ENCODE peak calls at places on chromosome 10, in four cellular contexts. Y is HFFc6, O is IMR-90, P is B cell. N is an unnamed sample.

GRCh38 chr10:35575640-35576039 is 29.5 kb upstream of the GJD4 start:
- DNase-seq in Y (no peak), O (no peak), P (no peak), N (no peak)

GRCh38 chr10:50992356-50992866 is 81.9 kb upstream of the PRKG1 start:
- DNase-seq in Y (no peak), P (no peak), O (peak), N (peak)

GRCh38 chr10:100823194-100823593 is 77.8 kb downstream of the PAX2 start:
- DNase-seq in P (no peak), Y (no peak), O (no peak), N (no peak)

GRCh38 chr10:71975891-71976725 is 11.9 kb downstream of the CHST3 start:
- DNase-seq in P (no peak), O (peak), Y (peak), N (peak)

GRCh38 chr10:568848-569247 is 120.6 kb downstream of the DIP2C start:
- DNase-seq in O (no peak), Y (no peak), P (peak), N (no peak)

GRCh38 chr10:11743461-11744338 is 1.5 kb downstream of the ECHDC3 start:
- DNase-seq in P (no peak), Y (no peak), O (no peak), N (no peak)

GRCh38 chr10:119759832-119760231 is 34.0 kb downstream of the INPP5F start:
- DNase-seq in O (peak), P (no peak), Y (peak), N (no peak)

GRCh38 chr10:130958981-130959751 is 352.4 kb downstream of the TCERG1L start:
- DNase-seq in O (no peak), P (no peak), Y (no peak), N (no peak)

GRCh38 chr10:92240289-92241157 is 50.4 kb downstream of the CPEB3 start:
- DNase-seq in O (peak), Y (peak), P (peak), N (peak)

GRCh38 chr10:29374162-29374561 is 85.3 kb downstream of the LYZL1 start:
- DNase-seq in P (no peak), Y (no peak), O (no peak), N (no peak)

GRCh38 chr10:24974978-24975377 is 22.6 kb upstream of the PRTFDC1 start:
- DNase-seq in P (no peak), Y (peak), O (peak), N (peak)

GRCh38 chr10:7998831-7999230 is 55.7 kb upstream of the GATA3 start:
- DNase-seq in O (no peak), P (no peak), Y (no peak), N (no peak)

GRCh38 chr10:71587941-71588573 is 131.5 kb downstream of the C10orf105 start:
- DNase-seq in Y (no peak), O (no peak), P (no peak), N (no peak)

GRCh38 chr10:72030762-72031543 is 57.4 kb downstream of the SPOCK2 start:
- DNase-seq in Y (no peak), P (no peak), O (no peak), N (peak)

GRCh38 chr10:784377-784758 is 94.9 kb upstream of the DIP2C start:
- DNase-seq in P (no peak), Y (no peak), O (no peak), N (no peak)

GRCh38 chr10:79221110-79222051 is 125.9 kb upstream of the PPIF start:
- DNase-seq in Y (peak), P (no peak), O (peak), N (peak)

GRCh38 chr10:79102056-79102874 is 33.5 kb downstream of the ZMIZ1 start:
- DNase-seq in O (peak), Y (no peak), P (no peak), N (peak)

GRCh38 chr10:28631896-28632596 is 45.3 kb upstream of the BAMBI start:
- DNase-seq in P (no peak), O (peak), Y (no peak), N (peak)

GRCh38 chr10:102133373-102134195 is 744 bp downstream of the PPRC1 start:
- DNase-seq in P (no peak), O (peak), Y (peak), N (peak)

GRCh38 chr10:86359111-86359510 is 7.5 kb downstream of the GRID1 start:
- DNase-seq in P (no peak), O (no peak), Y (no peak), N (no peak)

GRCh38 chr10:106506509-106507265 is 657.8 kb downstream of the SORCS1 start:
- DNase-seq in Y (peak), O (peak), P (no peak), N (peak)

GRCh38 chr10:110330675-110331074 is 26.0 kb upstream of the SMNDC1 start:
- DNase-seq in O (no peak), P (no peak), Y (no peak), N (no peak)

GRCh38 chr10:80921032-80921431 is 383.3 kb downstream of the SH2D4B start:
- DNase-seq in Y (no peak), O (no peak), P (no peak), N (no peak)

GRCh38 chr10:92801978-92802872 is 46.1 kb upstream of the EXOC6 start:
- DNase-seq in Y (no peak), P (no peak), O (no peak), N (no peak)

GRCh38 chr10:76432274-76433012 is 1001.0 kb downstream of the LRMDA start:
- DNase-seq in Y (peak), O (peak), P (no peak), N (peak)

GRCh38 chr10:71651953-71652352 is 67.6 kb downstream of the C10orf105 start:
- DNase-seq in O (no peak), P (no peak), Y (no peak), N (no peak)

GRCh38 chr10:20146004-20146403 is 329.8 kb downstream of the PLXDC2 start:
- DNase-seq in O (no peak), Y (no peak), P (no peak), N (no peak)

GRCh38 chr10:70492786-70493659 is 14.5 kb downstream of the PALD1 start:
- DNase-seq in P (peak), O (peak), Y (no peak), N (no peak)

GRCh38 chr10:11298116-11298515 is 280.4 kb downstream of the CELF2 start:
- DNase-seq in O (no peak), Y (no peak), P (no peak), N (peak)

GRCh38 chr10:123309740-123310139 is 155.5 kb downstream of the BUB3 start:
- DNase-seq in Y (no peak), O (no peak), P (no peak), N (no peak)

GRCh38 chr10:96890172-96890513 is 58.0 kb downstream of the LCOR start:
- DNase-seq in P (no peak), O (no peak), Y (no peak), N (no peak)

GRCh38 chr10:77989081-77989724 is 40.1 kb downstream of the POLR3A start:
- DNase-seq in P (no peak), O (peak), Y (no peak), N (peak)

GRCh38 chr10:43105793-43106158 is 28.9 kb downstream of the RET start:
- DNase-seq in O (no peak), Y (no peak), P (no peak), N (no peak)
- TF ChIP-seq CTCF in O (no peak), Y (peak), P (peak), N (no peak)

GRCh38 chr10:13351340-13351915 is 3.3 kb upstream of the SEPHS1 start:
- DNase-seq in P (no peak), Y (no peak), O (no peak), N (no peak)

GRCh38 chr10:13349776-13350274 is 1.7 kb upstream of the SEPHS1 start:
- DNase-seq in P (no peak), O (peak), Y (peak), N (peak)

GRCh38 chr10:13356392-13356791 is 8.3 kb upstream of the SEPHS1 start:
- DNase-seq in O (no peak), Y (no peak), P (no peak), N (no peak)

GRCh38 chr10:13354783-13355182 is 6.7 kb upstream of the SEPHS1 start:
- DNase-seq in Y (no peak), O (no peak), P (no peak), N (no peak)

DNA sequence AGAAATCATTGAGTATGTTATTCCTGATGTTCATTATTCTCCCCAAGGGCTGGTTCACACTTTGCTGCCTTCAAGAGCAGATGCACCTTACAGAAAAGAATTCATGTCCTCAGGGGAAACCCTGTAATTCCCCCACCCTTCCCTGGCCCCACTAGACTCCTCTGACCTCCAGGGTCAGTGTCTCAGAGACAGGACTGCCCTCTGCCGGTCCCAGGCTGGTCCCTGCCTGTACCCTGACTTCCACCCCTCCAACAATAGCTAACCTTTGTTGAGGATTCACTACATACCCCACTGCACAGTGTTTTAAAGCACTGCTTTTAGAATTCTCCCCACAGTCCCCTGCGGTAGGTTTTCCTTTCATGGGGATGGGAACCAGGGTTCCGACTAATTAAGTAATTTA is 4.4 kb upstream of the SEPHS1 start:
- DNase-seq in P (peak), O (no peak), Y (no peak), N (no peak)
- TF ChIP-seq CTCF in P (peak), O (no peak), Y (no peak), N (no peak)

GRCh38 chr10:67308912-67309311 is 383.1 kb downstream of the LRRTM3 start:
- DNase-seq in O (no peak), P (no peak), Y (no peak), N (no peak)

GRCh38 chr10:67302701-67303100 is 376.9 kb downstream of the LRRTM3 start:
- DNase-seq in O (no peak), Y (no peak), P (no peak), N (no peak)

DNA sequence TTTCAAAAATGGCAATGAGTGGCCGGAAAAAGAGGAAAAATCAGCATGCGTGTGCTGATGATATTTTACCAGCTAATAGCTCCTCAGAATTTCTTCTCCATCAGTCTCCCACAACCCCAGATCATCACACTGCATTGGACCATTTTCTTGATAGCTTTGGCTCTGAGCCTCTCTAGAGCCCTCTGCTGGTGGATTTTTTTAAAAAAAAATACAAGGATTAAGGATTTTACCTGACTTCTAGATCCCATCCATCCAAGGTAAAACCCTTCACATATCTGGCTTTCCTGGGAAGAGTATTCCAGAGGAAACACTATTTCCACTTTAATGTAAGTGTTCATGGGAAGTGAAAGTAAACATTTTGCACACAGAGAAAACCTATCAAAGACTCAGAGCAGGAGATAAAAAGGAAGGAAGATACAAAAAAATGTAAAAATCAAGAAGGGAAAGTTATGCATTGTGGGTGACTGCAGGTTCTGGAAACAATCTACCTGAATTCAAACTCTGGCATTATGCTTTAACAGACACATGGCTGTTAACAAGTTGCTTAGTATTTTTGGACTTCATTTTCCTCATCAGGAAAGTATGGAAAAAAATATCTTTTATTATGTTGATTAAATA is 380.9 kb downstream of the LRRTM3 start:
- DNase-seq in P (no peak), Y (no peak), O (peak), N (no peak)
- TF ChIP-seq CTCF in P (peak), Y (peak), O (peak), N (peak)

GRCh38 chr10:61903184-61903990 is 1.9 kb downstream of the ARID5B start:
- DNase-seq in Y (peak), P (peak), O (peak), N (peak)
- TF ChIP-seq CTCF in Y (peak), P (peak), O (peak), N (peak)

GRCh38 chr10:64430690-64431323 is 909.6 kb downstream of the REEP3 start:
- DNase-seq in P (no peak), Y (no peak), O (no peak), N (no peak)
- TF ChIP-seq CTCF in P (no peak), Y (no peak), O (no peak), N (no peak)

GRCh38 chr10:4515711-4516110 is 310.3 kb upstream of the AKR1E2 start:
- DNase-seq in O (no peak), P (no peak), Y (no peak), N (no peak)

GRCh38 chr10:4514445-4515108 is 311.4 kb upstream of the AKR1E2 start:
- DNase-seq in Y (no peak), O (no peak), P (peak), N (no peak)

GRCh38 chr10:4511559-4511958 is 314.4 kb upstream of the AKR1E2 start:
- DNase-seq in O (no peak), P (no peak), Y (no peak), N (peak)

GRCh38 chr10:4509405-4509804 is 316.6 kb upstream of the AKR1E2 start:
- DNase-seq in P (no peak), O (no peak), Y (no peak), N (no peak)

DNA sequence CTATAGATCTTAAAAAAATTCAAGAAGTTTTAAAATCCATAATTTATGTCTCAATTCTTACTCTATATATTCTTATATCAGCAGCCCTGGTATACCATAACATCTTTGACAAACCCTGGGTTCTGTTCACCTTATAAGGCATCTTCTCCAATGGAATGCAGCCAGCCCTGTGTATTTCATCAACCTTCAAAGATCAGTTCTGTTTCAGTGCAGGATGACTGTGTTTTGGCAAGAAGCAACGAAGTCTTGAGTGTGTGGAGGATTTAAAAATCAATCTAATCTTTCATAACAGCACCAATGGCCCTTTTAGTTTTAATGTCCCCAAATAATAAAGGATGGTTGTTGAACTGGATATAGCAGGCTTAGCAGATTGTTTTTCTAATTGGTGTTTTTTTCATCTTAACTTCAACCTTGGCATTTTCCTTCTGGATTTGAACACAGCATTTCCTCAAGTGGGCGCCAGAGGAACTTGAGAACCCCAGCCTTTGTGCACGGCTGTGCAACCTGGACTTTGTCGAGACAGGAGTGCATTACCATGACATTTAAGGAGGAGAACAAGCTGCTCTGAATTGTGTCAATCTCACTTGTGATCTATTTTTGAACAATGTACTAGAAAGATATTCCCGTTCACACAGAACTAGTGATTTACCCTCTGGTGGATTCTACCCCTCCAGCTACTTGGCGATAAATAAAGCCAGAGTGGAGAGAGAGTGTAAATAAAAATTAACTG is 313.3 kb upstream of the AKR1E2 start:
- DNase-seq in O (peak), Y (peak), P (no peak), N (peak)
- TF ChIP-seq CTCF in O (peak), Y (peak), P (no peak), N (peak)

GRCh38 chr10:64977912-64978311 is 1456.7 kb downstream of the REEP3 start:
- DNase-seq in O (no peak), Y (no peak), P (no peak), N (no peak)
- TF ChIP-seq CTCF in O (no peak), Y (peak), P (no peak), N (no peak)

GRCh38 chr10:127196227-127196954 is at the start of gene INSYN2A:
- DNase-seq in P (no peak), O (peak), Y (peak), N (peak)

GRCh38 chr10:127198721-127199120 is 2.3 kb upstream of the INSYN2A start:
- DNase-seq in O (no peak), Y (no peak), P (no peak), N (no peak)

GRCh38 chr10:127196955-127197432 is 603 bp upstream of the INSYN2A start:
- DNase-seq in Y (no peak), O (no peak), P (no peak), N (no peak)

GRCh38 chr10:127200646-127201045 is 4.3 kb upstream of the INSYN2A start:
- DNase-seq in P (no peak), Y (no peak), O (no peak), N (no peak)

GRCh38 chr10:127198307-127198706 is 1.9 kb upstream of the INSYN2A start:
- DNase-seq in P (no peak), Y (no peak), O (no peak), N (no peak)
- TF ChIP-seq CTCF in P (no peak), Y (peak), O (peak), N (no peak)

GRCh38 chr10:114002422-114002821 is 41.2 kb upstream of the ADRB1 start:
- DNase-seq in Y (no peak), P (no peak), O (no peak), N (no peak)
- TF ChIP-seq CTCF in Y (peak), P (no peak), O (no peak), N (no peak)

DNA sequence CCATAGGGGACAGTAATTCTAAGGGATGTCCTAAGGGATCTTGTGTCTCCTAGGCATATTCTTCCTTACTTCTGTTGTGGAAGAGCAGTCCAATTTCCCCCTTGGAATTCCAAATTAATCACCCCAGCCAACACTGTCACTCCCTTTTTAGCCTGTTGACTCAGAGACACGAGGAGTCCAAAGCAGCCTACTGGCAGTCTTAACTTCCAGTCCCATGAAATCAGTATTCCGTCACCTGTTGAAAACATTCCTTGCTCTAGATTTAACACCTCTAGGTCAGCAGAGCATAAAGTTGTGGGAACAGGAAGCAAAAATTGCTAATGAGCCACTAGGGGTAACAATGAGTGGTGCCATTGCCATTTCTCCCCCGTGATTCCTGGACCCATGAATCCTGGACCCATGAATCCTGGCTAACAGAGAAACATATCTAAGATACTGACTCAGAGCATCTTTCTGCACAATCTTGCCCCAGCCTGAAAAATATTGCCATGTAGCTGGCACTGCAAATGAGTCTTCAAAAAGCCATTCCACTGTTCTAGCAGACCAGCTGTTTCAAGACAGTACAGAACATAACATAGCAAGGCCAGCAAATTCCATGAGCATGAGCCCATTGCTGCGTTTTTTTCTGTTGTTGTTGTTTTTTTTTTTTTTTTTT is 252.7 kb upstream of the PTER start:
- DNase-seq in O (no peak), P (no peak), Y (no peak), N (no peak)
- TF ChIP-seq CTCF in O (no peak), P (no peak), Y (no peak), N (no peak)

N was measured in foreskin fibroblast.